ENCODE peak calls at places on chromosomes 1 and 21, in ten cellular contexts. B is lower lobe of right lung; I is lower leg skin; X is progenitor cell of endocrine pancreas; Q is heart right ventricle; A is HFF-Myc; S is left lung; K is astrocyte of the spinal cord; O is fibroblast of the aortic adventitia; V is activated CD8-positive, alpha-beta T cell treated with anti-CD3 and anti-CD28 coated beads for 36 hours. D is an unnamed sample.

GRCh38 chr1:43292151-43292550 is 6.8 kb upstream of the C1orf210 start:
- DNase-seq in B (no peak), I (no peak), X (no peak), Q (no peak), A (no peak), S (peak), K (no peak), O (no peak), V (no peak), D (no peak)

GRCh38 chr1:20829531-20829930 is 42.4 kb upstream of the HP1BP3 start:
- DNase-seq in B (no peak), I (no peak), X (no peak), Q (no peak), A (no peak), S (no peak), K (no peak), O (peak), V (no peak), D (no peak)

GRCh38 chr1:20604678-20605077 is 15.8 kb downstream of the CDA start:
- DNase-seq in B (no peak), I (no peak), X (no peak), Q (no peak), A (no peak), S (no peak), K (no peak), O (no peak), V (no peak), D (no peak)

GRCh38 chr1:7551442-7551841 is 219.7 kb upstream of the VAMP3 start:
- DNase-seq in B (peak), I (no peak), X (no peak), Q (no peak), A (no peak), S (no peak), K (no peak), O (no peak), V (no peak), D (no peak)

GRCh38 chr1:41498391-41498790 is 13.9 kb upstream of the EDN2 start:
- DNase-seq in B (no peak), I (no peak), X (no peak), Q (no peak), A (no peak), S (no peak), K (no peak), O (no peak), V (no peak), D (no peak)

GRCh38 chr1:91876040-91876470 is 9.9 kb downstream of the TGFBR3 start:
- DNase-seq in B (no peak), I (no peak), X (no peak), Q (no peak), A (no peak), S (no peak), K (no peak), O (no peak), V (peak), D (peak)

GRCh38 chr1:9260086-9260766 is 25.7 kb downstream of the H6PD start:
- DNase-seq in B (no peak), I (no peak), X (no peak), Q (no peak), A (no peak), S (no peak), K (no peak), O (no peak), V (no peak), D (no peak)

GRCh38 chr1:194975913-194976312 is 1632.3 kb downstream of the KCNT2 start:
- DNase-seq in B (no peak), I (no peak), X (no peak), Q (no peak), A (no peak), S (no peak), K (peak), O (no peak), V (no peak), D (no peak)

GRCh38 chr1:227004796-227005195 is 64.7 kb downstream of the COQ8A start:
- DNase-seq in B (no peak), I (no peak), X (no peak), Q (no peak), A (no peak), S (no peak), K (no peak), O (no peak), V (no peak), D (no peak)

GRCh38 chr21:26883768-26884167 is 38.6 kb upstream of the ADAMTS1 start:
- DNase-seq in B (no peak), I (no peak), X (no peak), Q (no peak), A (no peak), S (no peak), K (no peak), O (peak), V (no peak), D (no peak)

GRCh38 chr1:201764166-201764565 is 64.8 kb upstream of the IPO9 start:
- DNase-seq in B (no peak), I (no peak), X (no peak), Q (no peak), A (no peak), S (no peak), K (no peak), O (no peak), V (no peak), D (no peak)

GRCh38 chr1:41559331-41559730 is 74.8 kb upstream of the EDN2 start:
- DNase-seq in B (no peak), I (peak), X (no peak), Q (no peak), A (no peak), S (no peak), K (no peak), O (no peak), V (no peak), D (no peak)

GRCh38 chr1:161749509-161750407 is at the start of gene DUSP12:
- DNase-seq in B (peak), I (peak), X (peak), Q (peak), A (peak), S (peak), K (peak), O (peak), V (peak), D (peak)

GRCh38 chr1:204241050-204241449 is 27.3 kb upstream of the GOLT1A start:
- DNase-seq in B (no peak), I (no peak), X (no peak), Q (no peak), A (no peak), S (no peak), K (no peak), O (no peak), V (no peak), D (no peak)

GRCh38 chr1:202165267-202165941 is 5.0 kb upstream of the PTPN7 start:
- DNase-seq in B (no peak), I (peak), X (no peak), Q (no peak), A (no peak), S (peak), K (no peak), O (no peak), V (peak), D (no peak)

GRCh38 chr21:16113052-16113715 is 383.4 kb downstream of the USP25 start:
- DNase-seq in B (no peak), I (no peak), X (no peak), Q (no peak), A (no peak), S (no peak), K (no peak), O (no peak), V (no peak), D (no peak)

GRCh38 chr1:224620105-224620504 is 4.0 kb downstream of the CNIH3 start:
- DNase-seq in B (no peak), I (no peak), X (no peak), Q (no peak), A (no peak), S (no peak), K (no peak), O (no peak), V (no peak), D (no peak)

GRCh38 chr1:181554465-181554864 is 71.1 kb downstream of the CACNA1E start:
- DNase-seq in B (no peak), I (no peak), X (no peak), Q (no peak), A (no peak), S (no peak), K (no peak), O (no peak), V (no peak), D (no peak)

GRCh38 chr1:91803847-91804545 is 82.0 kb downstream of the TGFBR3 start:
- DNase-seq in B (no peak), I (peak), X (no peak), Q (no peak), A (no peak), S (no peak), K (no peak), O (no peak), V (peak), D (peak)

GRCh38 chr1:18495635-18496034 is 14.9 kb downstream of the KLHDC7A start:
- DNase-seq in B (no peak), I (peak), X (no peak), Q (no peak), A (no peak), S (no peak), K (no peak), O (no peak), V (no peak), D (no peak)

GRCh38 chr21:41651396-41651795 is 115.5 kb downstream of the RIPK4 start:
- DNase-seq in B (no peak), I (peak), X (no peak), Q (no peak), A (no peak), S (no peak), K (no peak), O (no peak), V (no peak), D (no peak)

GRCh38 chr1:182113879-182114626 is 52.5 kb upstream of the ZNF648 start:
- DNase-seq in B (no peak), I (no peak), X (no peak), Q (no peak), A (no peak), S (no peak), K (peak), O (no peak), V (no peak), D (no peak)

GRCh38 chr1:234647758-234648157 is 37.8 kb upstream of the IRF2BP2 start:
- DNase-seq in B (no peak), I (no peak), X (no peak), Q (no peak), A (no peak), S (no peak), K (no peak), O (no peak), V (no peak), D (no peak)

GRCh38 chr21:44304846-44305245 is 5.0 kb downstream of the PFKL start:
- DNase-seq in B (no peak), I (no peak), X (peak), Q (no peak), A (no peak), S (no peak), K (peak), O (peak), V (peak), D (no peak)

GRCh38 chr1:183783896-183784637 is 20.9 kb upstream of the RGL1 start:
- DNase-seq in B (no peak), I (peak), X (no peak), Q (peak), A (peak), S (peak), K (peak), O (peak), V (no peak), D (no peak)

DNA sequence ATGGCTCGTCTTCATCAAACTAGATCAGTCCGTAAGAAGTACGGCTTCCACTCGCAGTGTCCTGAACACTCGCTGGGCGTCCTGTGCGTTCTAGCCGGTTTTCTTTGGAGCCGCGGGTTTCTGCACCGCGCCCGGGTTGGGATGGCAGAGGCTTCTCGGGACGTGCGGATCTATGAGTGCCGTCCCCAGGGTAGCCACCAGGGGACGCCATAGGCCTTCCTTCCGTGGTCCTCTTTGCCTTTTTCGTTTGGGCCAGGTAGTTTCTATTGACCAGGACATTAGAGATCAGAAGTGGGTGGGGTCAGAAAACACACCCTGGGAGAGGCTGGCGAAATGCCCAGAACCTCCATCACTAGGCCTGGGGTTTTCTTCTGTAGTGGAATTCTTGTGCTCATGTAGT is 273.8 kb downstream of the FAM72C start:
- DNase-seq in B (peak), I (peak), X (no peak), Q (peak), A (no peak), S (no peak), K (no peak), O (peak), V (peak), D (no peak)
- TF ChIP-seq CTCF in B (peak), I (no peak), X (peak), Q (peak), A (peak), S (peak), K (peak), O (peak), V (peak), D (peak)

GRCh38 chr1:22217811-22218460 is 75.0 kb upstream of the WNT4 start:
- DNase-seq in B (no peak), I (no peak), X (no peak), Q (no peak), A (no peak), S (no peak), K (no peak), O (no peak), V (no peak), D (no peak)
- TF ChIP-seq CTCF in B (no peak), I (no peak), X (no peak), Q (no peak), A (no peak), S (no peak), K (no peak), O (no peak), V (no peak), D (no peak)

GRCh38 chr1:235843458-235843857 is 23.2 kb downstream of the LYST start:
- DNase-seq in B (no peak), I (no peak), X (no peak), Q (no peak), A (peak), S (no peak), K (peak), O (peak), V (no peak), D (no peak)
- TF ChIP-seq CTCF in B (peak), I (no peak), X (peak), Q (peak), A (peak), S (no peak), K (peak), O (peak), V (peak), D (peak)

DNA sequence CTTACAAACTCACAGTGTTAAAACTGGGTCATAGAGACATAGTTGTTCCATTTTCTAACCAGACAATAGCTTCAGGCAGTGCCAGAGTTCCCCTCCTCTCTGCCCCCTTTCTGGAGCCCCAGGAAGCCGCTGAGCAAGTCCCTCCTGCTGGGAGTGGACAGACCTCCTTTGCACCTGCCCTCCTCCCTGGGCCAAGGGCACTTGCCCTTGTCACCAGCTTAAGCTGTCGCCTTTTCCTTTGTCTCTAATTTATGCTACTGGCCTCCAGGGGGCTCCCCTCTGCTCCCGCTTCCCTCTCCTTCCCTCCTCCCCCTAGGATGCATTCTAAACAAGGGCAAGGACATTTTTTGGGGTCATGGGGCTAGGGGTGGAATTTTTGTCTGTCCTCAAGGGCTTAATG is 182.4 kb downstream of the MIS18A start:
- DNase-seq in B (no peak), I (no peak), X (no peak), Q (no peak), A (no peak), S (no peak), K (no peak), O (peak), V (peak), D (no peak)
- TF ChIP-seq CTCF in B (no peak), I (no peak), X (peak), Q (peak), A (peak), S (no peak), K (peak), O (peak), V (no peak), D (peak)

DNA sequence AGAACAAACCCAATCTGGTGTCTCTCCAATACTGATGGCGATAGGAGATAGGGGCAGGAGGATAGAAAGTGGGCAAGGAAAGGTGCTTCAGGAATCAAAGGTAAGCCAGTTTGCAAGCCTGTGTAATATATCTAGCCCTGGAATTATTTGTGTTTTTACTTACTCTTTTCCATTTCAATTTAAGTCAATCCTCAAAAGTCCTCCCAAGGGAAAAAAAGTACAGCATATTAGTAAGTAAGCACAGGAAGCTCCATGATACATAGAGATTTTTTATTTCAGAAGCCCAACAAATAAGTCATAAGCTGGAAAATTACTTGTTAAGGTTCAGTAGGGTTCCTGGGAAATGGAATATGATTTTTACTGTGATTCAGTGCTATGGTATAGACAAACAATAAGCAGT is 337.7 kb upstream of the DUSP10 start:
- DNase-seq in B (no peak), I (no peak), X (no peak), Q (no peak), A (no peak), S (no peak), K (no peak), O (peak), V (no peak), D (no peak)
- TF ChIP-seq CTCF in B (no peak), I (no peak), X (no peak), Q (no peak), A (no peak), S (no peak), K (no peak), O (no peak), V (no peak), D (no peak)

GRCh38 chr1:16048573-16049189 is 5.1 kb downstream of the CLCNKB start:
- DNase-seq in B (peak), I (no peak), X (peak), Q (peak), A (no peak), S (no peak), K (peak), O (peak), V (peak), D (no peak)
- TF ChIP-seq CTCF in B (no peak), I (no peak), X (peak), Q (no peak), A (no peak), S (no peak), K (no peak), O (no peak), V (no peak), D (no peak)

DNA sequence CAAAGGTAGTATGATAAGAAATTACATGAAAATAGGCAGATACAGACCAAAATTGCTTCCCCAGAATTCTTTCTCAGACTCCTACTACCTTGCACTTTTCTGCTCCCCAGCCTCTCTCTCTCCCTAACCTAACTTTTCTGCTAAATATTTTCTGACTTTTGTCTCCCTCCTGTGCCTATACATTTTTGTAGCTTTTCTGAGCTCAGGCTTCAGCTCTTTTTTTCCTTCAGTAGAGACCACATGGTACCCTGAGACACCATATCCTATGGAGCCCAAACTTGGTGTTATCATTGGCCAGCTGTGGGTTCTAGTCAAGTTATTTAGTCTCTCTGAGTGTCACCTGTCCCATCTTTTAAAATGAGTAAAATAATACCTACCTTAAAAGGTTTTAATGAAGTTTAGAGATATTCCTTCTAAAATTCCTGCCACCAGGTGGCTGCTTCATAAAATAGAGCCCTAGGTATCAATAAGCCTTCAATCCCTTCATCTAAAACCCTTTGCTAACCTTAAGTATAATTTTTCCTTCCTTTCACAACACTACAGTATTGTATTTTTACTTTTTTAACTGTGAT is 237.7 kb upstream of the DUSP10 start:
- DNase-seq in B (no peak), I (no peak), X (no peak), Q (no peak), A (no peak), S (no peak), K (peak), O (no peak), V (no peak), D (no peak)
- TF ChIP-seq CTCF in B (no peak), I (no peak), X (peak), Q (no peak), A (peak), S (no peak), K (peak), O (peak), V (no peak), D (peak)

GRCh38 chr1:163069655-163070277 is 605 bp downstream of the RGS4 start:
- DNase-seq in B (no peak), I (no peak), X (no peak), Q (no peak), A (no peak), S (no peak), K (no peak), O (peak), V (no peak), D (no peak)

GRCh38 chr1:163074004-163074403 is 4.8 kb downstream of the RGS4 start:
- DNase-seq in B (no peak), I (no peak), X (no peak), Q (no peak), A (no peak), S (no peak), K (no peak), O (no peak), V (no peak), D (no peak)

GRCh38 chr1:163072658-163073057 is 3.5 kb downstream of the RGS4 start:
- DNase-seq in B (no peak), I (no peak), X (no peak), Q (no peak), A (no peak), S (no peak), K (peak), O (peak), V (no peak), D (no peak)

GRCh38 chr1:163069142-163069541 is at the start of gene RGS4:
- DNase-seq in B (no peak), I (no peak), X (peak), Q (peak), A (peak), S (no peak), K (peak), O (peak), V (no peak), D (no peak)

DNA sequence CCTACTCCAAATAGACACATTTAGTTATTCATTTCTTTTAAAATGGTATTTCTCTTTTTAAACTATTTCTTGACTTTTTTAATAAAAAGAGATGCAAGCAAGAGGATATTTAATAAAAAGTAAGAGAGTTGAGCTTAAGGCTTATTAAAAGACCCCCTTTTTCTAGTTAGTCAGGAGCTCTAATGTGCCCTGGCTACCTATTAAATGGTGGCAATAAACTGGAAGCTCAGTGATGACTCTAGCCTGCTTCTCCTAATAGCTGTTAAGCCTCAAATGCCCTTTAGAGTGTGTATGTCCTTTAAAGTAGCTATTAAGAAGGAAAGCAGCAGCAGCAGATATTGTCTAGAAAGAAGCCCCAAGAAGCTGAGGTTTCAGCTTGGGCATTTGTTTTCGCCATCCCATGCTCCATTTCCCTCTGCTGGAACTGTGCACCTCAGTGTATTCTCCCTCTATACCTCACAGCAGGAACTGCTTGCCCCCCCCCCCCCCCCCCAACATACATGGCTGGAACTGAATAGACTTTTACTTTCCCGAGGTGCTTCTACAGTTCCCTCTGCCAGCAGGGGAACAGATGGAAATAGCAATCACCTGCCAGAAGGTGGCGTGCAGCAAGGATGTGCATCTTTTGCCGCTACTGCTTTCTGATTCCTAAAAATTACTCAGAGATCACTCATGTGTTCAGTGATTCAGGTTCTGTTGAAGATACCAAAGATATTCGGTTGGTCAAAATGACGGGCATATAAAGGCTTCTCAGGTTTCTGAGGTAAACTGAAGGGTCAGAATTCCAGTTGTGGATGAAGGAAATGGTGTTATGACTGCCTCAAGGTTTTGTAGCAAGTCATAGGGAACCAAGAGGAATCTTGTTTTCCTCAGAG is 2.5 kb downstream of the RGS4 start:
- DNase-seq in B (no peak), I (peak), X (peak), Q (peak), A (peak), S (no peak), K (peak), O (peak), V (peak), D (peak)
- TF ChIP-seq CTCF in B (peak), I (no peak), X (peak), Q (peak), A (peak), S (peak), K (peak), O (peak), V (peak), D (peak)

GRCh38 chr1:207713529-207713928 is 38.3 kb upstream of the CD46 start:
- DNase-seq in B (no peak), I (no peak), X (no peak), Q (no peak), A (no peak), S (no peak), K (no peak), O (no peak), V (peak), D (no peak)

GRCh38 chr1:207711285-207711684 is 40.6 kb upstream of the CD46 start:
- DNase-seq in B (no peak), I (no peak), X (no peak), Q (no peak), A (peak), S (no peak), K (no peak), O (no peak), V (peak), D (no peak)
- TF ChIP-seq CTCF in B (no peak), I (no peak), X (no peak), Q (no peak), A (no peak), S (no peak), K (peak), O (no peak), V (no peak), D (no peak)

D was measured in GM12864.